ENCODE peak calls at places on chromosome 6, in seven cellular contexts. N is spleen; K is epithelial cell of esophagus; R is SK-MEL-5; Y is left cardiac atrium; Q is endothelial cell; J is activated CD8-positive, alpha-beta memory T cell treated with anti-CD3 and anti-CD28 coated beads for 48 hours. I is an unnamed sample.

GRCh38 chr6:13478525-13478962 is 8.9 kb downstream of the GFOD1 start:
- DNase-seq in R (no peak), Y (no peak), J (no peak), N (no peak), Q (no peak), K (no peak), I (no peak)

GRCh38 chr6:159012201-159012600 is 12.2 kb upstream of the RSPH3 start:
- DNase-seq in K (no peak), N (no peak), Y (no peak), R (no peak), Q (no peak), J (no peak), I (no peak)

GRCh38 chr6:113315068-113315467 is 542.1 kb upstream of the MARCKS start:
- DNase-seq in K (no peak), R (no peak), N (no peak), Q (no peak), Y (no peak), J (no peak), I (no peak)

GRCh38 chr6:54335871-54336270 is 27.6 kb downstream of the TINAG start:
- DNase-seq in Q (no peak), J (no peak), K (peak), N (no peak), R (no peak), Y (no peak), I (no peak)

GRCh38 chr6:170276369-170277057 is 14.4 kb downstream of the DLL1 start:
- DNase-seq in K (no peak), Q (no peak), Y (peak), R (no peak), J (no peak), N (peak), I (peak)

GRCh38 chr6:30882764-30883475 is 1.4 kb upstream of the DDR1 start:
- DNase-seq in R (no peak), J (no peak), Q (no peak), Y (no peak), K (peak), N (peak), I (peak)

GRCh38 chr6:166402582-166403277 is 20.0 kb upstream of the MPC1 start:
- DNase-seq in Y (no peak), N (no peak), K (peak), R (peak), Q (no peak), J (no peak), I (no peak)

GRCh38 chr6:78962458-78962857 is 95.1 kb downstream of the IRAK1BP1 start:
- DNase-seq in Q (no peak), R (no peak), J (no peak), N (no peak), Y (no peak), K (no peak), I (no peak)

GRCh38 chr6:37860226-37860839 is 40.8 kb downstream of the ZFAND3 start:
- DNase-seq in R (peak), N (no peak), Q (peak), J (no peak), Y (no peak), K (peak), I (no peak)

GRCh38 chr6:121305957-121306607 is 28.2 kb downstream of the TBC1D32 start:
- DNase-seq in Y (no peak), Q (no peak), J (no peak), K (peak), R (peak), N (no peak), I (no peak)

GRCh38 chr6:9690388-9690787 is 724.5 kb downstream of the TFAP2A start:
- DNase-seq in J (no peak), Q (no peak), Y (no peak), R (no peak), K (peak), N (no peak), I (no peak)

GRCh38 chr6:126661646-126662045 is 321.7 kb downstream of the CENPW start:
- DNase-seq in Q (no peak), J (no peak), N (no peak), R (no peak), K (peak), Y (no peak), I (no peak)

GRCh38 chr6:117513778-117514371 is 31.4 kb downstream of the DCBLD1 start:
- DNase-seq in N (no peak), R (no peak), K (no peak), Y (no peak), Q (no peak), J (no peak), I (no peak)

GRCh38 chr6:85594197-85594930 is 706 bp upstream of the SNX14 start:
- DNase-seq in K (peak), R (peak), Q (no peak), Y (no peak), N (no peak), J (no peak), I (no peak)

GRCh38 chr6:2988076-2988425 is 11.6 kb upstream of the NQO2 start:
- DNase-seq in N (no peak), Q (no peak), K (no peak), J (no peak), Y (no peak), R (no peak), I (no peak)

GRCh38 chr6:18110160-18110559 is 12.3 kb downstream of the NHLRC1 start:
- DNase-seq in J (no peak), K (no peak), N (no peak), Y (no peak), Q (no peak), R (no peak), I (no peak)

GRCh38 chr6:99940582-99940981 is 53.4 kb downstream of the MCHR2 start:
- DNase-seq in K (no peak), R (no peak), Y (no peak), J (no peak), Q (no peak), N (no peak), I (no peak)

GRCh38 chr6:27247133-27247836 is at the start of gene PRSS16:
- DNase-seq in K (no peak), R (no peak), N (no peak), Q (no peak), Y (no peak), J (no peak), I (no peak)

GRCh38 chr6:121912905-121913304 is 477.5 kb downstream of the GJA1 start:
- DNase-seq in N (no peak), Q (no peak), R (no peak), J (no peak), Y (no peak), K (no peak), I (no peak)